ENCODE peak calls at places on chromosomes 5 and 9, in eight cellular contexts. C is aorta, E is NCI-H2029 treated with DMSO at 0.1 percent for 48 hours, L is uterus, O is WTC11, G is iris pigment epithelial cell, K is HTR-8/SVneo, X is Peyer's patch. P is an unnamed sample.

GRCh38 chr9:113579270-113580040 is 115.9 kb downstream of the RGS3 start:
- DNase-seq in C (peak; percentile 81), E (no peak), L (no peak), O (no peak), G (peak; percentile 58), K (peak; percentile 21), X (peak; percentile 82), P (no peak)

GRCh38 chr9:133680250-133680975 is 44.2 kb downstream of the DBH start:
- DNase-seq in C (peak; percentile 33), E (no peak), L (no peak), O (no peak), G (no peak), K (no peak), X (no peak), P (no peak)

GRCh38 chr5:89930591-89931383 is 478.8 kb downstream of the CETN3 start:
- DNase-seq in C (no peak), E (no peak), L (no peak), O (no peak), G (peak; percentile 68), K (peak; percentile 3), X (no peak), P (no peak)

GRCh38 chr9:115157245-115157674 is 39.3 kb upstream of the TNC start:
- DNase-seq in C (peak; percentile 54), E (no peak), L (peak; percentile 24), O (no peak), G (peak; percentile 80), K (peak; percentile 41), X (no peak), P (no peak)

GRCh38 chr5:104080646-104081175 is 518.1 kb upstream of the NUDT12 start:
- DNase-seq in C (no peak), E (no peak), L (no peak), O (no peak), G (no peak), K (no peak), X (no peak), P (no peak)

GRCh38 chr5:1513326-1514026 is 10.3 kb downstream of the LPCAT1 start:
- DNase-seq in C (peak; percentile 41), E (no peak), L (peak; percentile 5), O (peak; percentile 9), G (no peak), K (no peak), X (peak; percentile 41), P (peak; percentile 31)

GRCh38 chr5:172194985-172195774 is 1.2 kb downstream of the EFCAB9 start:
- DNase-seq in C (no peak), E (no peak), L (no peak), O (no peak), G (no peak), K (no peak), X (no peak), P (no peak)

GRCh38 chr5:113213551-113213971 is 221.2 kb downstream of the TSSK1B start:
- DNase-seq in C (no peak), E (no peak), L (no peak), O (no peak), G (no peak), K (no peak), X (no peak), P (no peak)

GRCh38 chr9:38024036-38024681 is 44.9 kb downstream of the SHB start:
- DNase-seq in C (no peak), E (peak; percentile 48), L (peak; percentile 82), O (peak; percentile 42), G (peak; percentile 86), K (no peak), X (no peak), P (peak; percentile 92)

GRCh38 chr9:117714282-117714681 is 10.1 kb downstream of the TLR4 start:
- DNase-seq in C (no peak), E (no peak), L (no peak), O (peak; percentile 39), G (no peak), K (no peak), X (no peak), P (no peak)

GRCh38 chr9:85258823-85259370 is 482.9 kb downstream of the AGTPBP1 start:
- DNase-seq in C (peak; percentile 65), E (peak; percentile 66), L (no peak), O (peak; percentile 75), G (peak; percentile 20), K (peak; percentile 6), X (peak; percentile 49), P (peak; percentile 48)

GRCh38 chr5:171945066-171945465 is 61.4 kb downstream of the FBXW11 start:
- DNase-seq in C (no peak), E (no peak), L (no peak), O (no peak), G (peak; percentile 76), K (peak; percentile 22), X (no peak), P (no peak)

GRCh38 chr5:112694853-112695709 is 42.6 kb upstream of the APC start:
- DNase-seq in C (no peak), E (no peak), L (no peak), O (no peak), G (peak; percentile 95), K (peak; percentile 37), X (no peak), P (no peak)

GRCh38 chr9:131382850-131383729 is 10.8 kb upstream of the PRRC2B start:
- DNase-seq in C (no peak), E (peak; percentile 88), L (peak; percentile 53), O (peak; percentile 68), G (peak; percentile 70), K (peak; percentile 84), X (peak; percentile 52), P (no peak)

GRCh38 chr9:2215941-2216441 is 200.8 kb downstream of the SMARCA2 start:
- DNase-seq in C (no peak), E (no peak), L (no peak), O (no peak), G (no peak), K (no peak), X (no peak), P (no peak)

GRCh38 chr5:77218263-77218662 is 7.8 kb downstream of the PDE8B start:
- DNase-seq in C (no peak), E (no peak), L (no peak), O (peak; percentile 20), G (no peak), K (no peak), X (no peak), P (no peak)

GRCh38 chr9:133006731-133007352 is 24.0 kb upstream of the GTF3C5 start:
- DNase-seq in C (no peak), E (no peak), L (no peak), O (peak; percentile 1), G (no peak), K (no peak), X (no peak), P (peak; percentile 10)